ENCODE peak calls at places on chromosomes 2 and 18, in seven cellular contexts. V is A549, C is kidney, F is HFF-Myc, I is coronary artery, M is fibroblast of mammary gland, D is BJ. E is an unnamed sample.

GRCh38 chr2:33810046-33810835 is 211.1 kb upstream of the FAM98A start:
- DNase-seq in V (no peak), C (no peak), F (peak; percentile 29), I (no peak), M (peak; percentile 72), D (peak; percentile 92), E (no peak)

GRCh38 chr2:207202645-207203044 is 36.9 kb upstream of the KLF7 start:
- DNase-seq in V (no peak), C (no peak), F (peak; percentile 30), I (no peak), M (peak; percentile 46), D (no peak), E (peak; percentile 53)

GRCh38 chr2:176124358-176125214 is 2.1 kb downstream of the HOXD9 start:
- DNase-seq in V (no peak), C (peak; percentile 87), F (no peak), I (no peak), M (no peak), D (no peak), E (no peak)

GRCh38 chr2:45494275-45494977 is 116.6 kb downstream of the SRBD1 start:
- DNase-seq in V (peak; percentile 79), C (no peak), F (peak; percentile 39), I (no peak), M (peak; percentile 86), D (no peak), E (peak; percentile 91)

GRCh38 chr2:70830333-70830732 is 5.3 kb downstream of the CD207 start:
- DNase-seq in V (no peak), C (no peak), F (no peak), I (no peak), M (peak; percentile 2), D (no peak), E (peak; percentile 2)

GRCh38 chr2:222903234-222904220 is 42.7 kb downstream of the ACSL3 start:
- DNase-seq in V (peak; percentile 72), C (no peak), F (no peak), I (no peak), M (peak; percentile 71), D (no peak), E (peak; percentile 79)

GRCh38 chr2:125227843-125228392 is 1202.8 kb downstream of the CNTNAP5 start:
- DNase-seq in V (no peak), C (no peak), F (no peak), I (no peak), M (no peak), D (no peak), E (no peak)

GRCh38 chr2:10252202-10252601 is 50.5 kb upstream of the HPCAL1 start:
- DNase-seq in V (no peak), C (no peak), F (no peak), I (no peak), M (peak; percentile 4), D (no peak), E (no peak)

GRCh38 chr18:48446582-48447225 is 37.5 kb upstream of the ZBTB7C start:
- DNase-seq in V (peak; percentile 74), C (peak; percentile 95), F (no peak), I (peak; percentile 91), M (peak; percentile 69), D (no peak), E (peak; percentile 85)

GRCh38 chr2:147045113-147045512 is 799.7 kb upstream of the ACVR2A start:
- DNase-seq in V (peak; percentile 24), C (no peak), F (no peak), I (no peak), M (peak; percentile 68), D (no peak), E (peak; percentile 76)

GRCh38 chr18:7567487-7568425 is 640 bp downstream of the PTPRM start:
- DNase-seq in V (peak; percentile 51), C (peak; percentile 87), F (no peak), I (peak; percentile 83), M (peak; percentile 57), D (no peak), E (peak; percentile 73)

GRCh38 chr2:45938649-45939511 is 287.4 kb downstream of the PRKCE start:
- DNase-seq in V (peak; percentile 99), C (peak; percentile 91), F (peak; percentile 96), I (peak; percentile 87), M (peak; percentile 96), D (peak; percentile 86), E (peak; percentile 96)

GRCh38 chr18:50401888-50402287 is 27.0 kb downstream of the SKA1 start:
- DNase-seq in V (no peak), C (peak; percentile 76), F (no peak), I (no peak), M (peak; percentile 47), D (no peak), E (peak; percentile 54)

GRCh38 chr2:17550907-17551306 is 10.4 kb downstream of the VSNL1 start:
- DNase-seq in V (no peak), C (no peak), F (no peak), I (no peak), M (no peak), D (no peak), E (no peak)

DNA sequence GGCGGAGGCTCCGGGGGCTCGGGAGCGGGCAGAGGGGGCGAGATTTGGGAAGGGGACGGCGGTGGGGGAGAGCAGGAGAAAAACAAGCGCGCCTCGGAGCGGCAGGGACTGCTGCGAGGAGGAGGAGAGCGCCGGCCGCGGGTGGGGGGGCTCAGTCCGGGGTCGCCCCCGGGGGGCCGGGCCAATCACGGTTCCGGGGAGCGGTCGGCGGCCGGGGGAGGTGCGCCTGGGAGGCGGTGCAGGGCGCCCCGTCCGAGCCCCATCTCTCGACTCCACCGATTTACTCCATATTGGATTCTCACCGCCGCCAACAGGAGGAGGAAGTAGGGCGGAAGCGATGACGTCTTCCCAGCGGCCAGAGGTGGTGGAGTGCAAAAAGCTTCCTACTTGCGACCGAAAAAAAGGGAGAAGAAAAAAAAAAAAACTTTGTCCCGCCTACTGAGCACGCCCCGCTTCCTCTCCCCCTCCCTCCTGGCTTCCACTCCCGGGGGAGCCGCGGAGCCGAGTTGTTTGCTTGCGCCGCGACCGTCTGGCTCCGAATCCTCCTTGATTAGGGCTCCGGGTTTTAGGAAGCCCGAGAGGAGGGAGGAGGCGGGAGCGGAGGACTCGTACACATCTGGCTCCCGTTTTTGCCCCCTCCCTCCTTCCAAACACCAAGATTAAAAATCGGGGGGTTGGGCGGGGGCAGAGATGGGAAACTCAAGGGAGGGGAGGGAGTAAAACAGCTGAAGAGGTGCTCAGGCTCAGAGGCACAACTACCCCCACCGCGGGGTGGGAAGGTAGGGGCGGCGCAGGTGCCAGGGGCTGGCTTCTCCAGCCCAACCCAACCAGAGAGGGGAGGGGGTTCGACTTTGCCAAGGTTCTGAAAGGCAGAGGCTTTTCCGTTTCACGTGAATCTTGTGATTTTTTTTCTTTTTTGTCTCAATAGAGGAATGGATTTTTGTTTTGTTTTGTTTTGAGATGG is at the start of gene SPRED2:
- DNase-seq in V (peak; percentile 96), C (peak; percentile 98), F (peak; percentile 91), I (peak; percentile 98), M (peak; percentile 96), D (peak; percentile 87), E (peak; percentile 99)
- TF ChIP-seq CTCF in V (peak; percentile 9), C (no peak), F (peak; percentile 3), I (no peak), M (no peak), D (no peak), E (no peak)

DNA sequence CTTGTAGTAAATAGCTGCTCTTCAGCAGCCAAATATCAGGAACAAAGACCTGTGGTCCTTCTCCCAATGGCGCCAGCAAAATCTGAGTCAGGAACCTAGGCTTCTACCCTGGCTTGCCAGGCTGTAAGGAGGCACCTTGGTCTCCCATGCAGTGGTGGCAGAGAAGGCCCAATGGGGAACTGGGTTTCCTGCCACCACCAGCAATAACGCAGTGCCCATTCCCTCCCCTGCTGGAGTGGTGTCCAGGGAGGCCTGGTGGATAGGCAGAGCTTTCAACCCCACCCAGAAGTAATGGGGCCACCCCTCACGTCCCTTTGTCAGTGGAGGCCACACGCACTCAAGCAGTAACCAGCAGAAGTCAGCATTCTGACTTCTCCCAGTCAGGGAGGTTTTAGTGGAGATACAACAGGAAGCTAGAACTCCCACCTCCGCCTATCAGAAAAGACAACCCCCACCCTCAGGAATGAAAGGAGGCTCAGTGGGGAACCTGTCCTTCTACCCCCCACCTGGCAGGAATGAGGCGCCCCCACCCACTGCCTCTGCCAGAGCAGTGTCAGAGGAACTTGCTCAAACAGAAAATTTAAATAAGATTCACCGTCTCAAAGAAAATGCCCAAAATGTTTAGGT is 132.4 kb downstream of the COPS8 start:
- DNase-seq in V (no peak), C (no peak), F (no peak), I (no peak), M (no peak), D (no peak), E (no peak)
- H3K4me3 ChIP-seq in V (no peak overlapping the region), C (no peak overlapping the region), F (no peak overlapping the region), I (no peak overlapping the region), M (no peak overlapping the region), D (no peak overlapping the region), E (no peak overlapping the region)

DNA sequence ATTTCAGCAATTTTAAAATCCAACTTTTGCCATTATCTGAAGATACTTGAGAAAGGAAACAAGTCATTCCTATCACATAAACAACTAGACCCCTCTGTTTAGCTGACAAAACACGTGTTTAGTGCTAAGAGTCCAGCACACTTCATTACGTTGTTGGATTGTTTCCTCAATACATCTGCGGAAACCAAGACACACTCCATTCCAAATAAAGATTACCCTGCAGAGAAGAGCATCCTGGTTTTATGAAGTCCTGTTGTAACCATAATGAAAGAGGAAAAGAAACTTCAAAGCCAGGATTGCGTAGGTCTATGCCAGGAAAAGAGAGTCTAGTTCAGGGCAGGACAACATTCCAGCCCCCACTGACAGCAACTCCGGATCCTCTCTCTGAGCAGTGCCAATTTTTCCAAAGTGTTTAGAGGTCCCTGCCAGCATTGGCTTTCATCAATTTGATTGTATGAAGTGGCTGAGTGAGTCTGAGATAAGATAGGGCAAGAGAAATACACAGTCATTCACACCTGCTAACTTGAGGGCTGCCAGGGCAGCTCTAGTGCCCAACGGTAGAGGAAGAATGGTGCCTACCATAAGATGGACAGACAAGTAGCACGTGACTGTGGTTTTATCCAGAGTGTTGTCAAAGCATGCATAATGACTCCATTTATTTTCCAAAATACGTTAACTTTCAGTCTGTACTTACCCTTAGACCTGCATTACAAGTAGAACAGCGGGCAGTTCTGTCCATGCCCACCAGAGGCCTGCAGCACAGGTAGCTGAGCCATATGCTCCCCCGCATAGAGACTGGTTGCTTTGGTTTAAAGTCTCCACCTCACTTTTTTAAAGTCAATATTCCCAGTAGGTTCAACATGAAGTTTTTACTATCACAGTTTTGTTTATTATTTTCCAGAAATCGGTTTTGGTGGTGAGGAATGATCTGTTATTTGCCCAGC is 23.7 kb downstream of the PIEZO2 start:
- DNase-seq in V (no peak), C (no peak), F (no peak), I (no peak), M (no peak), D (no peak), E (no peak)
- TF ChIP-seq CTCF in V (no peak), C (no peak), F (no peak), I (no peak), M (no peak), D (no peak), E (no peak)

GRCh38 chr2:98343371-98343770 is 2.9 kb upstream of the CNGA3 start:
- DNase-seq in V (no peak), C (no peak), F (no peak), I (no peak), M (no peak), D (no peak), E (no peak)

GRCh38 chr2:98348066-98348561 is 1.9 kb downstream of the CNGA3 start:
- DNase-seq in V (peak; percentile 19), C (no peak), F (no peak), I (no peak), M (no peak), D (no peak), E (no peak)

GRCh38 chr2:98350411-98350810 is 4.2 kb downstream of the CNGA3 start:
- DNase-seq in V (no peak), C (no peak), F (no peak), I (no peak), M (no peak), D (no peak), E (no peak)

GRCh38 chr2:98347298-98348065 is 1.2 kb downstream of the CNGA3 start:
- DNase-seq in V (no peak), C (no peak), F (no peak), I (no peak), M (no peak), D (no peak), E (no peak)

GRCh38 chr2:98346259-98347236 is at the start of gene CNGA3:
- DNase-seq in V (no peak), C (no peak), F (no peak), I (no peak), M (peak; percentile 8), D (no peak), E (peak; percentile 22)
- H3K4me3 ChIP-seq in V (no peak within 1 kb of the TSS), C (no peak within 1 kb of the TSS), F (no peak within 1 kb of the TSS), I (peak within 1 kb of the TSS; percentile 62), M (peak within 1 kb of the TSS; percentile 19), D (no peak within 1 kb of the TSS), E (peak within 1 kb of the TSS; percentile 15)

E was measured in cardiac fibroblast.